ENCODE peak calls at places on chromosomes 1 and 21, in six cellular contexts. B is endothelial cell, F is MCF 10A, M is HS-5, S is RPMI7951, N is NAMALWA. V is an unnamed sample.

GRCh38 chr1:50349242-50349565 is 74.0 kb downstream of the DMRTA2 start:
- DNase-seq in B (no peak), F (no peak), M (no peak), S (no peak), N (no peak), V (no peak)

GRCh38 chr1:64843675-64844074 is 98.8 kb downstream of the RAVER2 start:
- DNase-seq in B (no peak), F (no peak), M (no peak), S (no peak), N (no peak), V (no peak)

GRCh38 chr1:151621351-151621750 is 9.5 kb downstream of the SNX27 start:
- DNase-seq in B (no peak), F (no peak), M (no peak), S (no peak), N (no peak), V (no peak)

GRCh38 chr1:38370716-38371504 is 324.3 kb upstream of the POU3F1 start:
- DNase-seq in B (no peak), F (no peak), M (no peak), S (no peak), N (no peak), V (no peak)

GRCh38 chr1:210099921-210100320 is 132.7 kb upstream of the SERTAD4 start:
- DNase-seq in B (no peak), F (no peak), M (no peak), S (peak), N (no peak), V (no peak)

GRCh38 chr1:33155877-33156538 is 25.8 kb downstream of the TRIM62 start:
- DNase-seq in B (no peak), F (no peak), M (no peak), S (no peak), N (no peak), V (no peak)

GRCh38 chr1:1264868-1265272 is 8.8 kb downstream of the UBE2J2 start:
- DNase-seq in B (no peak), F (peak), M (peak), S (peak), N (no peak), V (peak)

GRCh38 chr21:36069713-36070573 is at the start of gene CBR1:
- DNase-seq in B (peak), F (peak), M (peak), S (peak), N (peak), V (peak)

GRCh38 chr1:51537568-51537967 is 18.5 kb upstream of the EPS15 start:
- DNase-seq in B (no peak), F (no peak), M (no peak), S (no peak), N (no peak), V (no peak)

GRCh38 chr1:244672961-244673695 is 20.2 kb downstream of the DESI2 start:
- DNase-seq in B (no peak), F (no peak), M (no peak), S (peak), N (no peak), V (no peak)

V was measured in iPS-NIHi11.